ENCODE peak calls at places on chromosomes 4 and X, in five cellular contexts. X is GM12878, K is prostate gland, A is HepG2, J is GM12891. Z is an unnamed sample.

GRCh38 chr4:13481569-13481968 is 2.6 kb downstream of the RAB28 start:
- DNase-seq in X (no peak), K (no peak), A (no peak), J (no peak), Z (no peak)

GRCh38 chrX:78476701-78477100 is 149.3 kb upstream of the CYSLTR1 start:
- DNase-seq in X (no peak), K (no peak), A (no peak), J (no peak), Z (no peak)

GRCh38 chrX:108558217-108558616 is 118.6 kb downstream of the COL4A5 start:
- DNase-seq in X (no peak), K (no peak), A (no peak), J (no peak), Z (no peak)

GRCh38 chrX:68462653-68463052 is 29.4 kb upstream of the OPHN1 start:
- DNase-seq in X (no peak), K (peak), A (no peak), J (no peak), Z (no peak)

GRCh38 chr4:92497141-92497540 is 193.4 kb downstream of the GRID2 start:
- DNase-seq in X (no peak), K (no peak), A (no peak), J (no peak), Z (no peak)

GRCh38 chrX:103697687-103698086 is 11.2 kb upstream of the MORF4L2 start:
- DNase-seq in X (no peak), K (no peak), A (no peak), J (no peak), Z (no peak)

GRCh38 chr4:33837043-33837442 is 2407.3 kb downstream of the ARAP2 start:
- DNase-seq in X (no peak), K (no peak), A (no peak), J (no peak), Z (no peak)

GRCh38 chr4:73726000-73726399 is 14.4 kb upstream of the CXCL8 start:
- DNase-seq in X (no peak), K (no peak), A (no peak), J (no peak), Z (no peak)

GRCh38 chrX:137565921-137566745 is at the start of gene ZIC3:
- DNase-seq in X (no peak), K (peak), A (no peak), J (no peak), Z (peak)

GRCh38 chrX:40772290-40772689 is 36.9 kb upstream of the MED14 start:
- DNase-seq in X (no peak), K (no peak), A (no peak), J (no peak), Z (no peak)

DNA sequence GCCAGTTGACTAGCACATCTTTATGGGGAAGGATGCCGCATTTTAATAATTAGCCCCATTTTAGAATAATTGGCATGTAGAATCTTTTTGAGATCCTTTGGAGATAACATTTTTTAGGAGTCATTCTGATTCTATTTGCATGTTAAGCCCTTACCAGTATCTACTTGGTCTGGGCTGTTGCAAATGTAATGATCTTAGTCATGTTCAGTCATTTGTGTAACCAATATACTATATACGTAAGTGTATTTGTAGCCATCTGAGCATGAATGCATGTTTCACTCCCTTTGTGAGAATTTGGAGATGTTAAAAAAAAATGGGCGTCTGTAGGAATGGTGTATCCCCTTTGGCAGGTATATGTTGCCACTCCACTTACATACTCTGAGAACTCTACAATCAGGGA is 119.1 kb downstream of the TEX13A start:
- DNase-seq in X (no peak), K (no peak), A (no peak), J (no peak), Z (no peak)
- TF ChIP-seq POLR2A in X (no peak), K (no peak), A (no peak), J (no peak), Z (no peak)

DNA sequence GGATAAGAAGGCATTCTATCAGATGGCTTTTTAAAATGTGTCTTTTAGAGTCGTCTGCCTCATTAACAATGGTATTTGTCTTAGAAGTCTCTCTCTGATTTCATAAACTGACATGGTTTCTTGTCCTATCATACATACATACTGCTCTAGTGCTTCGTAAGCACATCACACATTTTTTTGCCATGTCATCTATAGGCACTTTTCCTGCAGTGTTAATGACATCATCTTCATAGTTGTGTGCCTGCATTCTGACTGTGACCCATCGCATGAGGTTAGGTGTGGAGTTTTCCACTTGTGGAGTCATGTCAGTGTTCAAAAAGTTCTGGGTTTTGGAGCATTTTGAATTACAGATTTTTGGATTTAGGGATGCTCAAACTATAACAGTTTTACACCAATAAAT is 361.6 kb upstream of the SPOCK3 start:
- DNase-seq in X (peak), K (no peak), A (no peak), J (no peak), Z (no peak)
- TF ChIP-seq POLR2AphosphoS5 in X (no peak), K (no peak), A (no peak), J (no peak), Z (no peak)

DNA sequence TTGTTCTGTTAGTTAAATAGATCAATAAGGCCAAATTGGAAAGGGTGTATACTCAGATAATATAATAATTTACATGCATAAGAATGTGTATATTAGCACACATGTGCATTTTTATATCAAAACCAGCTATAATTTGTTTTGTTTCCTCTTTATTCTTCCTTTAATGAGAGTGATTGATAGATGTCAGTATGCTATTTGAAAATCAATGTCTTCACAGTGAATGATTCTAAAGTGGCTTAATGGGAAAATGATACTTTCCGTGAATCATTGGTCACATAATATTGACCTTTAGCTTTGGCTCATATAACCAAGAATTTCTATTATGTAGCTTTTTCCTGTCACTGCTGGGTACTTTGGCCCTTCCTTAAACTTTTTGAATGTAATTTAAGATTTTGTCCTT is 48.6 kb downstream of the PLS3 start:
- DNase-seq in X (no peak), K (no peak), A (no peak), J (no peak), Z (no peak)
- TF ChIP-seq POLR2A in X (no peak), K (no peak), A (no peak), J (no peak), Z (no peak)

DNA sequence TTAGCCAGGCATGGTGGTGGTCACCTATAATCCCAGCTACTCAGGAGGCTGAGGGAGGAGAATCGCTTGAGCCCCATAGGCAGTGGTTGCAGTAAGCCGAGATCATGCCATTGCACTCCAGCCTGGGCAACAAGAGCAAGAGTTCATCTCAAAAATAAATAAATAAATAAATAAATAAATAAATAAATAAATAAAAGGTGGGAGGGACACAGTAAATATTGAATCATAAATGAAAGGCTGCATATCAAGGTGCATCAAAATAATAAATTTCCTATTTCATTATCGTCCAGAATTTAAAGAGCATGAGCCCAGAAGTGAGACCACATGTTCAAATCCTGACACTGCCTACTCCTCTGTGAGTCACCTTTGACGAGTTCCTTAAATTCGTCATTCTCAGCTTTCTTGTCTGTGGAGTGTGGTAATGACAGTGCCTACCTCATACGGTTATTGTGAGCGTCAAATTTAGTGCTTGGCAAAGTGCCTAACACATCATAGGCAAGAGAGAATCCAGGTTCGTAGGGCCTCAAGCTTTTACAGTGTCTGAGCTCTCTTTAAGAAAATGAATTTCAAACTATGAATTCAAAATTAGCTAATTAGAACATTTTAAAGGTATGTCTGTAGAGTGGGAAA is 49.9 kb downstream of the IL15 start:
- DNase-seq in X (no peak), K (no peak), A (no peak), J (no peak), Z (no peak)
- TF ChIP-seq POLR2AphosphoS5 in X (no peak), K (no peak), A (no peak), J (no peak), Z (peak)

DNA sequence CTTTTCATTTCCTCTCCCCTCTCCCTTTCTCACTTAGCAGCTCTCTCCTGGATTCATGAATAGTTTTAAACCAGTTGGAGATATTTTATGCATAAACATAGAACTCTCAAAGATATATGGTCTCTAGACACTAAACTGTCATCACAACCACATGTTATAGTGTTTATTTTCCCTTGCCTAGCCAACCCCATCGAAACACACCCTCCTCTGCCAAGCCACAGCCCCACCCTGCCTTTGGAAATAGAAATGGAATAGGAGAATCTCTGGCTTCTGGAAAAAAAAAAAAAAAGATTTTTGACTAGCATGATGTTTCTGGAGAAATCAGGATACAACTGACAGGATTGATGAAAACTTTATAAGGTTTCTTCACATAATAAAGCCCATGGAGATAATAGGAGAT is 64.8 kb upstream of the RBPJ start:
- DNase-seq in X (no peak), K (no peak), A (no peak), J (no peak), Z (no peak)
- TF ChIP-seq POLR2A in X (no peak), K (no peak), A (no peak), J (no peak), Z (no peak)

Z was measured in transverse colon.